ENCODE peak calls at places on chromosomes 2 and 18, in eight cellular contexts. I is upper lobe of right lung; W is stimulated activated naive CD8-positive, alpha-beta T cell treated with anti-CD3 and anti-CD28 coated beads, Interleukin-15, amount 100 ng/mL, for 72 hours; K is NCI-H345; M is NCI-H1417; E is A549; S is neural crest cell; X is NCI-H1092 treated with DMSO at 0.1 percent for 48 hours. P is an unnamed sample.
A peak's percentile ranks its signal among the peaks of the same experiment; 100 is the strongest.

GRCh38 chr18:8721716-8722115 is 16.4 kb downstream of the MTCL1 start:
- DNase-seq in I (no peak), W (no peak), K (no peak), M (no peak), E (no peak), S (no peak), X (no peak), P (no peak)

GRCh38 chr2:190404487-190404886 is 3.7 kb upstream of the MFSD6 start:
- DNase-seq in I (no peak), W (no peak), K (no peak), M (no peak), E (no peak), S (no peak), X (peak; percentile 14), P (no peak)

GRCh38 chr2:223511168-223511567 is 91.0 kb downstream of the SCG2 start:
- DNase-seq in I (no peak), W (no peak), K (no peak), M (no peak), E (no peak), S (no peak), X (no peak), P (no peak)

GRCh38 chr18:26088482-26088881 is 1.9 kb downstream of the SS18 start:
- DNase-seq in I (no peak), W (no peak), K (no peak), M (no peak), E (no peak), S (no peak), X (no peak), P (no peak)

GRCh38 chr2:166573393-166573792 is 79.3 kb upstream of the SCN7A start:
- DNase-seq in I (no peak), W (no peak), K (no peak), M (no peak), E (no peak), S (no peak), X (no peak), P (no peak)

GRCh38 chr2:124027182-124027581 is 2.1 kb downstream of the CNTNAP5 start:
- DNase-seq in I (no peak), W (no peak), K (peak; percentile 85), M (peak; percentile 73), E (peak; percentile 8), S (peak; percentile 29), X (peak; percentile 85), P (no peak)

GRCh38 chr2:29074401-29074800 is at the start of gene PCARE:
- DNase-seq in I (no peak), W (no peak), K (no peak), M (no peak), E (no peak), S (no peak), X (no peak), P (no peak)

GRCh38 chr2:69798909-69799526 is 30.4 kb upstream of the GMCL1 start:
- DNase-seq in I (no peak), W (no peak), K (no peak), M (no peak), E (no peak), S (no peak), X (no peak), P (no peak)

GRCh38 chr2:69566669-69567068 is 76.9 kb downstream of the AAK1 start:
- DNase-seq in I (no peak), W (no peak), K (no peak), M (no peak), E (no peak), S (no peak), X (no peak), P (no peak)

GRCh38 chr18:27493182-27493581 is 308.1 kb upstream of the CHST9 start:
- DNase-seq in I (no peak), W (no peak), K (no peak), M (no peak), E (no peak), S (no peak), X (no peak), P (no peak)

GRCh38 chr18:37452015-37452414 is 113.6 kb downstream of the CELF4 start:
- DNase-seq in I (no peak), W (no peak), K (no peak), M (no peak), E (no peak), S (no peak), X (no peak), P (no peak)

GRCh38 chr2:168521342-168521741 is 65.3 kb downstream of the CERS6 start:
- DNase-seq in I (no peak), W (no peak), K (peak; percentile 35), M (peak; percentile 4), E (no peak), S (no peak), X (no peak), P (no peak)

GRCh38 chr2:42756150-42756549 is 7.8 kb downstream of the OXER1 start:
- DNase-seq in I (no peak), W (no peak), K (no peak), M (no peak), E (no peak), S (no peak), X (no peak), P (no peak)

GRCh38 chr2:51620830-51621229 is 588.9 kb upstream of the NRXN1 start:
- DNase-seq in I (no peak), W (no peak), K (no peak), M (no peak), E (no peak), S (no peak), X (no peak), P (no peak)

GRCh38 chr2:165163771-165164170 is 40.1 kb downstream of the SCN3A start:
- DNase-seq in I (no peak), W (no peak), K (no peak), M (no peak), E (no peak), S (no peak), X (no peak), P (no peak)

GRCh38 chr2:29430382-29431112 is 315.3 kb downstream of the CLIP4 start:
- DNase-seq in I (no peak), W (no peak), K (peak; percentile 75), M (no peak), E (no peak), S (no peak), X (peak; percentile 43), P (no peak)

GRCh38 chr2:38526195-38526594 is 76.5 kb downstream of the HNRNPLL start:
- DNase-seq in I (no peak), W (no peak), K (no peak), M (no peak), E (no peak), S (no peak), X (no peak), P (no peak)

GRCh38 chr2:229486673-229487072 is 215.6 kb upstream of the PID1 start:
- DNase-seq in I (no peak), W (no peak), K (no peak), M (no peak), E (no peak), S (no peak), X (no peak), P (no peak)

GRCh38 chr2:68667371-68667770 is 24.0 kb downstream of the PROKR1 start:
- DNase-seq in I (no peak), W (no peak), K (no peak), M (no peak), E (no peak), S (no peak), X (no peak), P (no peak)

GRCh38 chr2:29463181-29463900 is 348.1 kb downstream of the CLIP4 start:
- DNase-seq in I (no peak), W (no peak), K (no peak), M (no peak), E (no peak), S (no peak), X (no peak), P (no peak)

GRCh38 chr2:103139628-103140268 is 377.9 kb downstream of the TMEM182 start:
- DNase-seq in I (no peak), W (no peak), K (peak; percentile 30), M (no peak), E (no peak), S (no peak), X (no peak), P (no peak)

GRCh38 chr2:10297191-10297700 is 5.5 kb upstream of the HPCAL1 start:
- DNase-seq in I (no peak), W (no peak), K (no peak), M (no peak), E (no peak), S (no peak), X (no peak), P (no peak)

GRCh38 chr2:188383158-188383557 is 91.5 kb downstream of the GULP1 start:
- DNase-seq in I (no peak), W (no peak), K (no peak), M (no peak), E (no peak), S (no peak), X (no peak), P (no peak)

GRCh38 chr2:98775146-98775988 is 44.4 kb upstream of the MGAT4A start:
- DNase-seq in I (no peak), W (no peak), K (peak; percentile 88), M (no peak), E (no peak), S (no peak), X (peak; percentile 94), P (peak; percentile 67)

GRCh38 chr2:12720752-12721151 is 4.0 kb downstream of the TRIB2 start:
- DNase-seq in I (no peak), W (no peak), K (no peak), M (no peak), E (no peak), S (no peak), X (no peak), P (no peak)

GRCh38 chr2:202002381-202002780 is 31.3 kb upstream of the FZD7 start:
- DNase-seq in I (no peak), W (no peak), K (no peak), M (no peak), E (no peak), S (no peak), X (no peak), P (no peak)

P was measured in C1 segment of cervical spinal cord.